ENCODE peak calls at places on chromosomes 7 and 10, in seven cellular contexts. K, E, S, D, G, T and A are unnamed samples.

GRCh38 chr7:157627033-157627432 is 290.2 kb downstream of the DNAJB6 start:
- DNase-seq in S (no peak), G (no peak), D (no peak), K (no peak), E (no peak), T (no peak), A (no peak)

GRCh38 chr10:71520042-71520441 is 123.3 kb downstream of the CDH23 start:
- DNase-seq in G (no peak), D (no peak), S (no peak), T (no peak), K (no peak), E (no peak), A (no peak)

GRCh38 chr7:155231941-155232340 is 65.7 kb upstream of the INSIG1 start:
- DNase-seq in D (no peak), K (no peak), T (no peak), G (no peak), E (no peak), S (no peak), A (no peak)

GRCh38 chr7:38309555-38309954 is 36.1 kb upstream of the TARP start:
- DNase-seq in K (no peak), G (no peak), S (no peak), D (no peak), T (no peak), E (no peak), A (no peak)

GRCh38 chr7:158957507-158957900 is 101.1 kb downstream of the DYNC2I1 start:
- DNase-seq in E (no peak), S (no peak), K (no peak), D (no peak), T (no peak), G (no peak), A (peak; percentile 75)

GRCh38 chr7:3897430-3898385 is 596.7 kb downstream of the SDK1 start:
- DNase-seq in G (no peak), E (peak; percentile 20), D (no peak), K (peak; percentile 48), T (no peak), S (peak; percentile 29), A (peak; percentile 62)

GRCh38 chr7:134565643-134566136 is 16.8 kb downstream of the AKR1B15 start:
- DNase-seq in S (no peak), K (no peak), G (no peak), E (no peak), D (no peak), T (no peak), A (no peak)

GRCh38 chr7:127776776-127777390 is 124.9 kb downstream of the SND1 start:
- DNase-seq in K (no peak), E (no peak), S (no peak), D (no peak), T (no peak), G (no peak), A (no peak)

GRCh38 chr7:372546-372938 is 82.6 kb downstream of the FOXL3 start:
- DNase-seq in E (no peak), S (no peak), G (no peak), K (no peak), T (no peak), D (no peak), A (no peak)

GRCh38 chr7:79723833-79724608 is 270.6 kb upstream of the MAGI2 start:
- DNase-seq in K (no peak), T (no peak), E (no peak), D (no peak), S (no peak), G (no peak), A (no peak)

GRCh38 chr7:28806841-28807240 is 151.3 kb downstream of the TRIL start:
- DNase-seq in E (no peak), T (no peak), D (no peak), G (no peak), K (no peak), S (no peak), A (no peak)

GRCh38 chr7:88254721-88255120 is 34.9 kb upstream of the SRI start:
- DNase-seq in T (no peak), S (peak; percentile 3), E (no peak), K (no peak), D (no peak), G (no peak), A (no peak)

GRCh38 chr7:48518092-48518491 is 346.8 kb downstream of the ABCA13 start:
- DNase-seq in S (no peak), E (no peak), G (no peak), T (no peak), D (no peak), K (no peak), A (no peak)

GRCh38 chr10:80537086-80537704 is 507 bp upstream of the SH2D4B start:
- DNase-seq in S (no peak), G (no peak), E (no peak), K (no peak), T (no peak), D (no peak), A (peak; percentile 80)

GRCh38 chr10:122852261-122852660 is 6.6 kb upstream of the CUZD1 start:
- DNase-seq in S (no peak), E (no peak), D (no peak), G (no peak), T (no peak), K (no peak), A (no peak)

GRCh38 chr10:11483189-11484148 is 128.0 kb downstream of the USP6NL start:
- DNase-seq in T (no peak), E (no peak), D (no peak), K (no peak), G (no peak), S (no peak), A (no peak)

GRCh38 chr7:27139335-27140107 is 4.0 kb downstream of the HOXA5 start:
- DNase-seq in G (no peak), S (no peak), D (no peak), K (no peak), E (no peak), T (no peak), A (peak; percentile 46)

GRCh38 chr10:235921-236320 is 100.7 kb downstream of the ZMYND11 start:
- DNase-seq in G (no peak), S (no peak), D (no peak), E (no peak), K (no peak), T (no peak), A (no peak)

GRCh38 chr7:22655781-22656180 is 71.2 kb upstream of the IL6 start:
- DNase-seq in D (no peak), G (no peak), E (no peak), T (no peak), S (no peak), K (no peak), A (no peak)

GRCh38 chr10:88923525-88923924 is 29.0 kb downstream of the ACTA2 start:
- DNase-seq in G (no peak), S (no peak), E (no peak), D (no peak), K (no peak), T (no peak), A (no peak)

DNA sequence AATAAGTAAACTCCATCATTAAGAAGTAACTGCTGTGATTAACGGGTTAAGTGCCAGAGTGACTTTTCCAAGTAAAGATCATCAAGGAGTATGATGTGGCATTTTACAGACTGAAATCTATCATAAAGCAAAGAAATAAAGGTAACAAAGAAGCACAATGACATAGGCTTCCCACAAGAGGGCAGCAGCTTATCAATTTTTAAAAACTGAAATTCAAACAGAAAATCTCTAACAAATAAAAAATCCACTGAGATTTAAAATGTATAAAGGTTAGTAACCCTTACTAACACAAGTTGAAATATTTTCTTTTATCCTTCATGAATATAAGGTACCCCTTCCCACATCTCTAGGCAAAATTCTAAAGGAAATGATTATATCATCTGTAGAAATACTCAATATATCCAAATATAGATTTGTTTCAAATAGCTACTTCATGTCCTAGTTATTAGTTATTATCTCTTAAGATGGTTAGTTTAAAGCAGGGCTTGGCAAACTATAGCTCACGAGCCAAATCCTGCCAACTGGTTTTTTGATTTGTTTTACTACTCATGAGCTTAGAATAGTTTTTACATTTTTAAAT is 29.2 kb downstream of the FAM3C start:
- DNase-seq in E (no peak), T (no peak), D (no peak), S (peak; percentile 18), K (peak; percentile 54), G (no peak), A (peak; percentile 41)
- TF ChIP-seq TAF1 in E (no peak), T (no peak), D (no peak), S (no peak), K (no peak), G (no peak), A (no peak)

GRCh38 chr10:131820626-131821025 is 80.2 kb upstream of the PPP2R2D start:
- DNase-seq in D (no peak), E (no peak), S (no peak), K (no peak), T (no peak), G (no peak), A (no peak)

GRCh38 chr10:131816941-131817700 is 83.7 kb upstream of the PPP2R2D start:
- DNase-seq in G (no peak), K (no peak), E (no peak), D (no peak), T (no peak), S (no peak), A (peak; percentile 6)

GRCh38 chr10:131819241-131820072 is 81.4 kb upstream of the PPP2R2D start:
- DNase-seq in D (no peak), K (no peak), G (no peak), S (no peak), E (peak; percentile 2), T (no peak), A (peak; percentile 3)

GRCh38 chr10:131817866-131818509 is 82.8 kb upstream of the PPP2R2D start:
- DNase-seq in T (no peak), K (no peak), S (no peak), E (no peak), G (no peak), D (no peak), A (peak; percentile 12)

GRCh38 chr10:131818510-131819234 is 82.1 kb upstream of the PPP2R2D start:
- DNase-seq in S (no peak), E (peak; percentile 2), T (no peak), G (no peak), D (no peak), K (no peak), A (peak; percentile 20)
- TF ChIP-seq TAF1 in S (no peak), E (no peak), T (no peak), G (no peak), D (no peak), K (no peak), A (no peak)

GRCh38 chr7:150381096-150381495 is 2.0 kb downstream of the ZNF775 start:
- DNase-seq in E (no peak), D (no peak), T (no peak), S (no peak), G (no peak), K (no peak), A (no peak)
- TF ChIP-seq TAF1 in E (no peak), D (no peak), T (no peak), S (no peak), G (no peak), K (no peak), A (no peak)

GRCh38 chr7:98107313-98107691 is 640 bp downstream of the LMTK2 start:
- DNase-seq in E (no peak), G (no peak), D (peak; percentile 28), T (no peak), K (peak; percentile 60), S (no peak), A (no peak)

GRCh38 chr7:98112077-98112476 is 5.4 kb downstream of the LMTK2 start:
- DNase-seq in T (no peak), K (no peak), E (no peak), S (no peak), G (no peak), D (no peak), A (no peak)

GRCh38 chr7:98106647-98107312 is at the start of gene LMTK2:
- DNase-seq in E (peak; percentile 85), T (peak; percentile 65), K (peak; percentile 100), S (peak; percentile 81), D (peak; percentile 83), G (peak; percentile 76), A (peak; percentile 100)

GRCh38 chr7:98105942-98106544 is 619 bp upstream of the LMTK2 start:
- DNase-seq in S (peak; percentile 35), T (no peak), G (no peak), E (no peak), D (no peak), K (no peak), A (no peak)

GRCh38 chr7:98110249-98111022 is 3.8 kb downstream of the LMTK2 start:
- DNase-seq in E (no peak), G (no peak), K (no peak), S (peak; percentile 85), D (no peak), T (no peak), A (peak; percentile 52)
- TF ChIP-seq TAF1 in E (no peak), G (no peak), K (no peak), S (no peak), D (no peak), T (no peak), A (no peak)